ENCODE peak calls at places on chromosomes 2 and 18, in five cellular contexts. One of them, this sample, is unnamed.
A peak's percentile ranks its signal among the peaks of the same experiment; 100 is the strongest.

GRCh38 chr2:124975224-124975623 is 950.1 kb downstream of the CNTNAP5 start:
- DNase-seq in OCI-LY7: no peak
- DNase-seq in astrocyte of the spinal cord: no peak
- DNase-seq in AG08395: no peak
- DNase-seq in Kasumi-1: no peak
- DNase-seq in this sample: no peak

GRCh38 chr2:71458413-71459083 is 5.2 kb downstream of the DYSF start:
- DNase-seq in AG08395: peak; percentile 61
- DNase-seq in astrocyte of the spinal cord: peak; percentile 73
- DNase-seq in Kasumi-1: peak; percentile 7
- DNase-seq in OCI-LY7: no peak
- DNase-seq in this sample: peak; percentile 56

GRCh38 chr2:139946690-139947089 is 1166.5 kb upstream of the NXPH2 start:
- DNase-seq in OCI-LY7: no peak
- DNase-seq in astrocyte of the spinal cord: no peak
- DNase-seq in Kasumi-1: no peak
- DNase-seq in AG08395: no peak
- DNase-seq in this sample: no peak

GRCh38 chr2:227568852-227569169 is 29.9 kb upstream of the SCYGR2 start:
- DNase-seq in OCI-LY7: no peak
- DNase-seq in astrocyte of the spinal cord: no peak
- DNase-seq in AG08395: no peak
- DNase-seq in Kasumi-1: no peak
- DNase-seq in this sample: no peak

GRCh38 chr18:48217306-48218250 is 191.6 kb downstream of the ZBTB7C start:
- DNase-seq in Kasumi-1: no peak
- DNase-seq in OCI-LY7: no peak
- DNase-seq in AG08395: no peak
- DNase-seq in astrocyte of the spinal cord: no peak
- DNase-seq in this sample: no peak

GRCh38 chr2:17309741-17310339 is 208.4 kb downstream of the RAD51AP2 start:
- DNase-seq in AG08395: peak; percentile 5
- DNase-seq in astrocyte of the spinal cord: peak; percentile 53
- DNase-seq in OCI-LY7: peak; percentile 57
- DNase-seq in Kasumi-1: peak; percentile 65
- DNase-seq in this sample: no peak

GRCh38 chr2:54954705-54955357 is 95.4 kb downstream of the RTN4 start:
- DNase-seq in Kasumi-1: no peak
- DNase-seq in OCI-LY7: no peak
- DNase-seq in AG08395: no peak
- DNase-seq in astrocyte of the spinal cord: no peak
- DNase-seq in this sample: no peak

GRCh38 chr2:26970928-26971627 is 641 bp downstream of the MAPRE3 start:
- DNase-seq in Kasumi-1: no peak
- DNase-seq in AG08395: peak; percentile 24
- DNase-seq in OCI-LY7: no peak
- DNase-seq in astrocyte of the spinal cord: peak; percentile 2
- DNase-seq in this sample: no peak

GRCh38 chr2:53315170-53315569 is 452.4 kb upstream of the CHAC2 start:
- DNase-seq in OCI-LY7: no peak
- DNase-seq in Kasumi-1: no peak
- DNase-seq in astrocyte of the spinal cord: no peak
- DNase-seq in AG08395: no peak
- DNase-seq in this sample: no peak

GRCh38 chr2:73089270-73090030 is 17.9 kb upstream of the SFXN5 start:
- DNase-seq in AG08395: peak; percentile 99
- DNase-seq in Kasumi-1: no peak
- DNase-seq in OCI-LY7: no peak
- DNase-seq in astrocyte of the spinal cord: peak; percentile 98
- DNase-seq in this sample: peak; percentile 84

GRCh38 chr2:3238951-3239841 is 138.4 kb downstream of the EIPR1 start:
- DNase-seq in astrocyte of the spinal cord: no peak
- DNase-seq in Kasumi-1: no peak
- DNase-seq in AG08395: no peak
- DNase-seq in OCI-LY7: peak; percentile 54
- DNase-seq in this sample: no peak

GRCh38 chr18:7691206-7691605 is 124.1 kb downstream of the PTPRM start:
- DNase-seq in Kasumi-1: no peak
- DNase-seq in OCI-LY7: no peak
- DNase-seq in astrocyte of the spinal cord: no peak
- DNase-seq in AG08395: no peak
- DNase-seq in this sample: no peak